ENCODE peak calls at places on chromosomes 13 and 19, in ten cellular contexts. Z is transverse colon, F is pancreas, I is Peyer's patch, M is gastrocnemius medialis, U is DND-41, J is heart right ventricle, A is ascending aorta, D is thoracic aorta, P is thyroid gland. W is an unnamed sample.

GRCh38 chr13:26497991-26498423 is 59.5 kb upstream of the WASF3 start:
- DNase-seq in Z (no peak), F (no peak), I (no peak), M (no peak), U (no peak), J (no peak), A (no peak), D (no peak), P (no peak), W (no peak)

GRCh38 chr13:32910530-32910929 is 105.7 kb upstream of the KL start:
- DNase-seq in Z (no peak), F (no peak), I (no peak), M (no peak), U (no peak), J (no peak), A (no peak), D (no peak), P (no peak), W (no peak)

GRCh38 chr13:34358811-34359513 is 541.0 kb downstream of the RFC3 start:
- DNase-seq in Z (no peak), F (no peak), I (no peak), M (no peak), U (no peak), J (no peak), A (no peak), D (no peak), P (no peak), W (no peak)

GRCh38 chr19:44625531-44626066 is 12.2 kb downstream of the IGSF23 start:
- DNase-seq in Z (no peak), F (no peak), I (no peak), M (no peak), U (no peak), J (no peak), A (no peak), D (no peak), P (no peak), W (no peak)

GRCh38 chr13:44013666-44014291 is 134.1 kb downstream of the LACC1 start:
- DNase-seq in Z (no peak), F (no peak), I (no peak), M (no peak), U (no peak), J (no peak), A (no peak), D (no peak), P (no peak), W (no peak)

GRCh38 chr13:85236431-85236830 is 562.8 kb downstream of the SLITRK6 start:
- DNase-seq in Z (no peak), F (no peak), I (no peak), M (no peak), U (no peak), J (no peak), A (no peak), D (no peak), P (no peak), W (no peak)

GRCh38 chr13:25819856-25820530 is 231.8 kb downstream of the SHISA2 start:
- DNase-seq in Z (no peak), F (no peak), I (no peak), M (no peak), U (no peak), J (peak), A (no peak), D (no peak), P (peak), W (no peak)

GRCh38 chr19:8358948-8359347 is 5.0 kb upstream of the ANGPTL4 start:
- DNase-seq in Z (no peak), F (no peak), I (no peak), M (no peak), U (no peak), J (no peak), A (no peak), D (no peak), P (no peak), W (no peak)

GRCh38 chr19:36169084-36169760 is 17.0 kb upstream of the COX7A1 start:
- DNase-seq in Z (peak), F (no peak), I (peak), M (no peak), U (no peak), J (peak), A (no peak), D (no peak), P (peak), W (no peak)

GRCh38 chr13:62678039-62678438 is 1262.4 kb upstream of the PCDH20 start:
- DNase-seq in Z (no peak), F (no peak), I (no peak), M (no peak), U (no peak), J (no peak), A (no peak), D (no peak), P (no peak), W (no peak)

GRCh38 chr19:49398931-49399330 is 10.9 kb downstream of the KASH5 start:
- DNase-seq in Z (no peak), F (no peak), I (no peak), M (no peak), U (no peak), J (no peak), A (no peak), D (no peak), P (no peak), W (no peak)

GRCh38 chr13:49304763-49305695 is 57.3 kb downstream of the CDADC1 start:
- DNase-seq in Z (no peak), F (no peak), I (no peak), M (no peak), U (no peak), J (no peak), A (peak), D (no peak), P (peak), W (no peak)

GRCh38 chr13:48858122-48858521 is 117.6 kb upstream of the FNDC3A start:
- DNase-seq in Z (no peak), F (no peak), I (no peak), M (no peak), U (no peak), J (no peak), A (no peak), D (no peak), P (no peak), W (no peak)

GRCh38 chr13:33745370-33746324 is 72.3 kb upstream of the RFC3 start:
- DNase-seq in Z (peak), F (no peak), I (no peak), M (no peak), U (no peak), J (no peak), A (no peak), D (no peak), P (no peak), W (no peak)

GRCh38 chr13:40070357-40070756 is 414.9 kb downstream of the COG6 start:
- DNase-seq in Z (no peak), F (no peak), I (no peak), M (no peak), U (no peak), J (no peak), A (no peak), D (no peak), P (no peak), W (no peak)

GRCh38 chr19:16210168-16210567 is 12.5 kb downstream of the AP1M1 start:
- DNase-seq in Z (no peak), F (no peak), I (no peak), M (no peak), U (no peak), J (no peak), A (no peak), D (no peak), P (no peak), W (no peak)

GRCh38 chr13:113990321-113990837 is 16.5 kb upstream of the C13orf46 start:
- DNase-seq in Z (no peak), F (no peak), I (no peak), M (no peak), U (no peak), J (peak), A (peak), D (peak), P (peak), W (no peak)

GRCh38 chr13:110107568-110108347 is 199.2 kb downstream of the COL4A1 start:
- DNase-seq in Z (no peak), F (no peak), I (no peak), M (no peak), U (peak), J (no peak), A (no peak), D (no peak), P (no peak), W (peak)

GRCh38 chr19:44570984-44571684 is 41.7 kb upstream of the CEACAM20 start:
- DNase-seq in Z (peak), F (peak), I (no peak), M (peak), U (peak), J (no peak), A (peak), D (peak), P (peak), W (peak)

GRCh38 chr13:20673711-20674110 is 29.8 kb upstream of the IL17D start:
- DNase-seq in Z (no peak), F (no peak), I (no peak), M (no peak), U (no peak), J (no peak), A (no peak), D (no peak), P (no peak), W (no peak)

GRCh38 chr13:44574466-44574855 is 1.7 kb downstream of the TSC22D1 start:
- DNase-seq in Z (no peak), F (no peak), I (no peak), M (no peak), U (no peak), J (no peak), A (no peak), D (no peak), P (no peak), W (no peak)

GRCh38 chr13:69107436-69107835 is 1000.2 kb upstream of the ATXN8OS start:
- DNase-seq in Z (no peak), F (no peak), I (no peak), M (no peak), U (no peak), J (no peak), A (no peak), D (no peak), P (no peak), W (no peak)

GRCh38 chr19:38803543-38803942 is 9.2 kb downstream of the LGALS4 start:
- DNase-seq in Z (no peak), F (no peak), I (no peak), M (no peak), U (no peak), J (no peak), A (no peak), D (no peak), P (no peak), W (no peak)

GRCh38 chr13:26458196-26458734 is 99.2 kb upstream of the WASF3 start:
- DNase-seq in Z (no peak), F (no peak), I (no peak), M (no peak), U (no peak), J (no peak), A (no peak), D (no peak), P (no peak), W (no peak)

GRCh38 chr19:2084993-2085720 is 11.0 kb downstream of the MOB3A start:
- DNase-seq in Z (peak), F (peak), I (peak), M (no peak), U (peak), J (peak), A (peak), D (no peak), P (peak), W (peak)

GRCh38 chr19:33797821-33798633 is 1.4 kb downstream of the KCTD15 start:
- DNase-seq in Z (peak), F (peak), I (peak), M (no peak), U (no peak), J (peak), A (peak), D (no peak), P (peak), W (peak)

GRCh38 chr19:6718111-6718740 is 2.2 kb downstream of the C3 start:
- DNase-seq in Z (no peak), F (peak), I (no peak), M (no peak), U (no peak), J (no peak), A (no peak), D (no peak), P (no peak), W (no peak)

GRCh38 chr13:27857271-27857670 is 62.5 kb upstream of the PDX1 start:
- DNase-seq in Z (no peak), F (no peak), I (no peak), M (no peak), U (no peak), J (no peak), A (no peak), D (no peak), P (no peak), W (no peak)

GRCh38 chr19:50820086-50820485 is 3.5 kb downstream of the KLK1 start:
- DNase-seq in Z (peak), F (no peak), I (peak), M (no peak), U (no peak), J (no peak), A (no peak), D (no peak), P (no peak), W (no peak)
- H3K27ac ChIP-seq in Z (peak), F (peak), I (peak), M (no peak), U (no peak), J (no peak), A (no peak), D (no peak), P (no peak), W (no peak)

DNA sequence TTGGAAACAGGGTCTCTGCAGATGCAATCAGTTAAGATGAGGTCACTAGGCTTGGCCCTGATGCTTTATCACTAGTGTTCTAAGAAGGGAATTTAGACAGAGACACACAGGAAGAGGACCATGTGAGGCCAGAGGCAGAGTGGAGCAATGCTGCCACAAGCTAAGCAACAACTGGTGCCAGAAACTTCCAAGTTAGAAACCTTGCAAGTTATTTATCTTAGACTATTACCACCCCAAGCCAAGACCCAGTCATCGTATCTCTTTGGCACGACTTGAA is 81.1 kb downstream of the DOCK9 start:
- DNase-seq in Z (no peak), F (no peak), I (no peak), M (no peak), U (no peak), J (no peak), A (no peak), D (no peak), P (no peak), W (no peak)
- TF ChIP-seq CTCF in Z (no peak), F (no peak), I (no peak), M (no peak), U (no peak), J (no peak), A (no peak), D (no peak), P (no peak), W (no peak)

DNA sequence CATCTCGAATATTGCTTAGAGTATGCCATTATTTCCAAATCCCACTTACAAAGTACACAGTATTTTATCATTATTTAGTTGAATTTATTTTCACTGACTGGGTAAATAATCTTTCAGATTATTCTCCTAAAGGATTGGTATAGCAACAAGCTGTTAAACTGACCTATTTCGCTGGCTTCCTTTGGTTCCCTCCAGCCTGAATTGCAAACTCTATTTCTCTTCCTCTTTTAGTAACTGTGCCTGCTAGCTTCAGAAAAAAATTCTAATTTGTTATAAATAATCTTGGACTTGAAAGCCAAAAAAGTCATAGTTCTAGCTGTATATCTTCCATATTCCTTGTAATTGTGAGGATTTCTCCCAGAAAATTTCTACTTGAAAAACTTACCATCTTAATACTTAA is 15.0 kb upstream of the CCNA1 start:
- DNase-seq in Z (no peak), F (no peak), I (no peak), M (no peak), U (no peak), J (no peak), A (no peak), D (no peak), P (no peak), W (no peak)
- H3K27ac ChIP-seq in Z (no peak), F (no peak), I (no peak), M (no peak), U (peak), J (no peak), A (no peak), D (no peak), P (no peak), W (no peak)

GRCh38 chr13:24495151-24495729 is 17.3 kb downstream of the PARP4 start:
- DNase-seq in Z (no peak), F (no peak), I (no peak), M (no peak), U (no peak), J (no peak), A (no peak), D (no peak), P (no peak), W (no peak)

GRCh38 chr13:24489721-24490120 is 22.9 kb downstream of the PARP4 start:
- DNase-seq in Z (no peak), F (no peak), I (no peak), M (no peak), U (no peak), J (no peak), A (no peak), D (no peak), P (no peak), W (no peak)

GRCh38 chr13:24493356-24493755 is 19.2 kb downstream of the PARP4 start:
- DNase-seq in Z (no peak), F (no peak), I (no peak), M (no peak), U (no peak), J (no peak), A (no peak), D (no peak), P (no peak), W (no peak)

GRCh38 chr13:24497742-24498141 is 14.8 kb downstream of the PARP4 start:
- DNase-seq in Z (no peak), F (no peak), I (no peak), M (no peak), U (no peak), J (no peak), A (no peak), D (no peak), P (no peak), W (no peak)

DNA sequence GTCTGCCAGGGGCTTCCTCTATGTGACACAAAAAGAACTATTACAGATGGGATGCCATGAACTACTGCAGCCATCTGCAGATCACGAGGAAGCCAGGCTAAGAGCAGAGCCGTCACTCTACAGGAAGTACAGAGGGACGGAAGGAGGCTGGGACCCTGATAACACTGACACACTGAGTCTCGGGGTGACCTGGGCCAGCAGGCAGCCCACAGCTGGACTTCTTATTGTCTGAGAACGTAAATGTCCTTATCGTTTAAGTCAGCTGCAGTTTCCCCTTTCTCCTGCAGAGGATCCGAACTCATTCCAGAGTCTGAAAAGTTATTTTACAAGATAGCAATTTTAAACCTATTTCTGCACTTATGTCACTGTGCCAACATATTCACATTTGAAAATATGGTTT is 20.7 kb downstream of the PARP4 start:
- DNase-seq in Z (no peak), F (no peak), I (no peak), M (no peak), U (no peak), J (no peak), A (no peak), D (no peak), P (no peak), W (no peak)
- TF ChIP-seq CTCF in Z (no peak), F (no peak), I (no peak), M (no peak), U (peak), J (no peak), A (no peak), D (no peak), P (no peak), W (no peak)

DNA sequence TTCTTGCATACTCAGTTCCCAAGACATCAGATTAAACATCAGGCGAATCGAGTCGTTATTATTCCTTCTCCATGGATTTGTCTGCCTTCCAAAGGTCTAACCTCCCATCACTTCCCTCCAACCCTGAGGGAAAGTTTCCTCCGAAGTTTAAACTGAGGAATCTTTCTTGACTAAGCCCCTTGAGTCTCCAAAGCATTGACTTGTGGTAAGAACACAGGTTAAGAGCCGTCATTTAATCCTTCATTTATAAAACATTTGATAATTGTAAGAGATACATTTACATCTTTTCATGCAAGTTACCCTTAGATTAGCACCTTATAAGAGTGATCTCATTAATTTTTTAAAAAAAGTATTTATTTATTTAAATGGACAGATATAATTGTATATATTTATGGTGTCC is at the start of gene OR7A10:
- DNase-seq in Z (no peak), F (no peak), I (no peak), M (no peak), U (no peak), J (no peak), A (no peak), D (no peak), P (no peak), W (no peak)
- H3K27ac ChIP-seq in Z (no peak), F (no peak), I (no peak), M (no peak), U (no peak), J (no peak), A (no peak), D (no peak), P (no peak), W (no peak)

W was measured in lung.